ENCODE peak calls at places on chromosomes 6 and 20, in nine cellular contexts. G is DMS 273 treated with DMSO at 0.1 percent for 48 hours; K is activated T-cell treated with anti-CD3 and anti-CD28 coated beads for 1 hour; S is T follicular helper cell; H is EL; A is dorsolateral prefrontal cortex; V is ACHN; F is substantia nigra; J is activated naive CD4-positive, alpha-beta T cell. B is an unnamed sample.

GRCh38 chr6:170044836-170045562 is 245.9 kb downstream of the DLL1 start:
- DNase-seq in G (no peak), K (no peak), S (no peak), H (no peak), A (no peak), V (no peak), F (no peak), J (no peak), B (no peak)

GRCh38 chr6:41502607-41503434 is 43.4 kb upstream of the FOXP4 start:
- DNase-seq in G (no peak), K (no peak), S (no peak), H (no peak), A (peak), V (no peak), F (no peak), J (no peak), B (no peak)

GRCh38 chr6:139323511-139324445 is 32.0 kb upstream of the TXLNB start:
- DNase-seq in G (peak), K (peak), S (peak), H (peak), A (peak), V (no peak), F (peak), J (peak), B (peak)

GRCh38 chr6:169428532-169428931 is 174.9 kb upstream of the THBS2 start:
- DNase-seq in G (no peak), K (no peak), S (no peak), H (no peak), A (no peak), V (no peak), F (no peak), J (no peak), B (no peak)

GRCh38 chr6:111784423-111784822 is 88.8 kb downstream of the FYN start:
- DNase-seq in G (peak), K (no peak), S (no peak), H (peak), A (no peak), V (no peak), F (no peak), J (no peak), B (no peak)

GRCh38 chr6:108799356-108799720 is 48.9 kb upstream of the ARMC2 start:
- DNase-seq in G (no peak), K (no peak), S (no peak), H (no peak), A (no peak), V (no peak), F (no peak), J (no peak), B (no peak)

GRCh38 chr6:148200302-148200701 is 142.3 kb upstream of the SASH1 start:
- DNase-seq in G (no peak), K (no peak), S (no peak), H (no peak), A (peak), V (no peak), F (peak), J (no peak), B (no peak)

GRCh38 chr6:37538107-37538506 is 38.4 kb upstream of the CCDC167 start:
- DNase-seq in G (no peak), K (no peak), S (no peak), H (peak), A (no peak), V (peak), F (no peak), J (no peak), B (no peak)

GRCh38 chr20:59015812-59016711 is 3.2 kb upstream of the TUBB1 start:
- DNase-seq in G (no peak), K (no peak), S (no peak), H (no peak), A (no peak), V (no peak), F (no peak), J (no peak), B (no peak)

GRCh38 chr6:143271024-143271423 is 179.5 kb downstream of the ADAT2 start:
- DNase-seq in G (no peak), K (no peak), S (no peak), H (peak), A (peak), V (peak), F (no peak), J (no peak), B (no peak)

GRCh38 chr6:152636675-152637421 is at the start of gene SYNE1:
- DNase-seq in G (no peak), K (no peak), S (no peak), H (peak), A (peak), V (no peak), F (peak), J (no peak), B (no peak)